ENCODE peak calls at places on chromosome 13, in six cellular contexts. One of them, this sample, is unnamed.

GRCh38 chr13:42981853-42982252 is 10.2 kb downstream of the EPSTI1 start:
- DNase-seq in mesenchymal stem cell: no peak
- DNase-seq in H9: no peak
- DNase-seq in IMR-90: no peak
- DNase-seq in neuronal stem cell: no peak
- DNase-seq in H1: no peak
- DNase-seq in this sample: peak

GRCh38 chr13:36395280-36395679 is 37.0 kb upstream of the CCNA1 start:
- DNase-seq in mesenchymal stem cell: peak
- DNase-seq in H9: no peak
- DNase-seq in IMR-90: peak
- DNase-seq in neuronal stem cell: no peak
- DNase-seq in H1: no peak
- DNase-seq in this sample: peak

GRCh38 chr13:71866173-71867091 is 572 bp downstream of the DACH1 start:
- DNase-seq in mesenchymal stem cell: peak
- DNase-seq in H9: peak
- DNase-seq in IMR-90: no peak
- DNase-seq in neuronal stem cell: no peak
- DNase-seq in H1: peak
- DNase-seq in this sample: peak

GRCh38 chr13:91406619-91407018 is 8.2 kb downstream of the GPC5 start:
- DNase-seq in mesenchymal stem cell: peak
- DNase-seq in H9: peak
- DNase-seq in IMR-90: peak
- DNase-seq in neuronal stem cell: peak
- DNase-seq in H1: peak
- DNase-seq in this sample: peak

GRCh38 chr13:78022164-78022877 is 103.7 kb upstream of the EDNRB start:
- DNase-seq in mesenchymal stem cell: peak
- DNase-seq in H9: no peak
- DNase-seq in IMR-90: peak
- DNase-seq in neuronal stem cell: no peak
- DNase-seq in H1: no peak
- DNase-seq in this sample: peak

GRCh38 chr13:98827449-98827848 is 75.0 kb upstream of the SLC15A1 start:
- DNase-seq in mesenchymal stem cell: no peak
- DNase-seq in H9: peak
- DNase-seq in IMR-90: no peak
- DNase-seq in neuronal stem cell: no peak
- DNase-seq in H1: peak
- DNase-seq in this sample: peak

GRCh38 chr13:110014719-110015118 is 228.3 kb upstream of the IRS2 start:
- DNase-seq in mesenchymal stem cell: no peak
- DNase-seq in H9: no peak
- DNase-seq in IMR-90: no peak
- DNase-seq in neuronal stem cell: no peak
- DNase-seq in H1: no peak
- DNase-seq in this sample: no peak

GRCh38 chr13:114146629-114147028 is 14.2 kb upstream of the RASA3 start:
- DNase-seq in mesenchymal stem cell: no peak
- DNase-seq in H9: no peak
- DNase-seq in IMR-90: no peak
- DNase-seq in neuronal stem cell: no peak
- DNase-seq in H1: peak
- DNase-seq in this sample: peak

GRCh38 chr13:26184791-26185250 is 37.3 kb downstream of the RNF6 start:
- DNase-seq in mesenchymal stem cell: peak
- DNase-seq in H9: peak
- DNase-seq in IMR-90: peak
- DNase-seq in neuronal stem cell: peak
- DNase-seq in H1: peak
- DNase-seq in this sample: peak

GRCh38 chr13:47598340-47598911 is 402.6 kb downstream of the SUCLA2 start:
- DNase-seq in mesenchymal stem cell: peak
- DNase-seq in H9: no peak
- DNase-seq in IMR-90: peak
- DNase-seq in neuronal stem cell: no peak
- DNase-seq in H1: no peak
- DNase-seq in this sample: peak

GRCh38 chr13:105936816-105937215 is 598.6 kb downstream of the EFNB2 start:
- DNase-seq in mesenchymal stem cell: peak
- DNase-seq in H9: no peak
- DNase-seq in IMR-90: peak
- DNase-seq in neuronal stem cell: no peak
- DNase-seq in H1: no peak
- DNase-seq in this sample: no peak

GRCh38 chr13:73596382-73596781 is 537.6 kb downstream of the KLF5 start:
- DNase-seq in mesenchymal stem cell: no peak
- DNase-seq in H9: no peak
- DNase-seq in IMR-90: no peak
- DNase-seq in neuronal stem cell: no peak
- DNase-seq in H1: no peak
- DNase-seq in this sample: no peak

GRCh38 chr13:78596701-78597550 is 6.4 kb downstream of the POU4F1 start:
- DNase-seq in mesenchymal stem cell: no peak
- DNase-seq in H9: peak
- DNase-seq in IMR-90: no peak
- DNase-seq in neuronal stem cell: peak
- DNase-seq in H1: peak
- DNase-seq in this sample: no peak

GRCh38 chr13:75359266-75359665 is 122.7 kb downstream of the TBC1D4 start:
- DNase-seq in mesenchymal stem cell: peak
- DNase-seq in H9: no peak
- DNase-seq in IMR-90: peak
- DNase-seq in neuronal stem cell: no peak
- DNase-seq in H1: no peak
- DNase-seq in this sample: peak

GRCh38 chr13:70959376-70959775 is 851.1 kb upstream of the KLHL1 start:
- DNase-seq in mesenchymal stem cell: peak
- DNase-seq in H9: no peak
- DNase-seq in IMR-90: no peak
- DNase-seq in neuronal stem cell: no peak
- DNase-seq in H1: no peak
- DNase-seq in this sample: no peak

GRCh38 chr13:98496239-98496668 is 80.7 kb downstream of the STK24 start:
- DNase-seq in mesenchymal stem cell: peak
- DNase-seq in H9: no peak
- DNase-seq in IMR-90: peak
- DNase-seq in neuronal stem cell: no peak
- DNase-seq in H1: no peak
- DNase-seq in this sample: no peak

GRCh38 chr13:113187905-113188595 is 20.4 kb downstream of the PCID2 start:
- DNase-seq in mesenchymal stem cell: peak
- DNase-seq in H9: no peak
- DNase-seq in IMR-90: peak
- DNase-seq in neuronal stem cell: no peak
- DNase-seq in H1: no peak
- DNase-seq in this sample: no peak

GRCh38 chr13:58583961-58584360 is 952.4 kb downstream of the PCDH17 start:
- DNase-seq in mesenchymal stem cell: no peak
- DNase-seq in H9: no peak
- DNase-seq in IMR-90: no peak
- DNase-seq in neuronal stem cell: no peak
- DNase-seq in H1: no peak
- DNase-seq in this sample: no peak

GRCh38 chr13:99354371-99354951 is 47.3 kb upstream of the GPR183 start:
- DNase-seq in mesenchymal stem cell: no peak
- DNase-seq in H9: no peak
- DNase-seq in IMR-90: no peak
- DNase-seq in neuronal stem cell: no peak
- DNase-seq in H1: peak
- DNase-seq in this sample: no peak

GRCh38 chr13:99941086-99941485 is 30.5 kb downstream of the ZIC5 start:
- DNase-seq in mesenchymal stem cell: no peak
- DNase-seq in H9: no peak
- DNase-seq in IMR-90: no peak
- DNase-seq in neuronal stem cell: no peak
- DNase-seq in H1: no peak
- DNase-seq in this sample: no peak

GRCh38 chr13:46994492-46994891 is 97.6 kb upstream of the HTR2A start:
- DNase-seq in mesenchymal stem cell: no peak
- DNase-seq in H9: no peak
- DNase-seq in IMR-90: no peak
- DNase-seq in neuronal stem cell: no peak
- DNase-seq in H1: no peak
- DNase-seq in this sample: no peak

GRCh38 chr13:100537486-100537885 is 51.1 kb downstream of the GGACT start:
- DNase-seq in mesenchymal stem cell: no peak
- DNase-seq in H9: no peak
- DNase-seq in IMR-90: no peak
- DNase-seq in neuronal stem cell: no peak
- DNase-seq in H1: no peak
- DNase-seq in this sample: no peak

GRCh38 chr13:70191034-70191433 is 82.8 kb upstream of the KLHL1 start:
- DNase-seq in mesenchymal stem cell: no peak
- DNase-seq in H9: no peak
- DNase-seq in IMR-90: no peak
- DNase-seq in neuronal stem cell: no peak
- DNase-seq in H1: no peak
- DNase-seq in this sample: no peak

GRCh38 chr13:24033527-24034302 is 126.8 kb upstream of the SPATA13 start:
- DNase-seq in mesenchymal stem cell: peak
- DNase-seq in H9: no peak
- DNase-seq in IMR-90: peak
- DNase-seq in neuronal stem cell: no peak
- DNase-seq in H1: no peak
- DNase-seq in this sample: no peak

GRCh38 chr13:71493189-71493588 is 373.8 kb downstream of the DACH1 start:
- DNase-seq in mesenchymal stem cell: no peak
- DNase-seq in H9: no peak
- DNase-seq in IMR-90: no peak
- DNase-seq in neuronal stem cell: no peak
- DNase-seq in H1: no peak
- DNase-seq in this sample: no peak

GRCh38 chr13:102631198-102631597 is 34.4 kb downstream of the TPP2 start:
- DNase-seq in mesenchymal stem cell: no peak
- DNase-seq in H9: no peak
- DNase-seq in IMR-90: no peak
- DNase-seq in neuronal stem cell: no peak
- DNase-seq in H1: no peak
- DNase-seq in this sample: no peak

GRCh38 chr13:105272660-105273631 is 1262.5 kb downstream of the EFNB2 start:
- DNase-seq in mesenchymal stem cell: peak
- DNase-seq in H9: peak
- DNase-seq in IMR-90: no peak
- DNase-seq in neuronal stem cell: no peak
- DNase-seq in H1: no peak
- DNase-seq in this sample: peak

GRCh38 chr13:35699805-35700204 is 223.3 kb upstream of the MAB21L1 start:
- DNase-seq in mesenchymal stem cell: peak
- DNase-seq in H9: no peak
- DNase-seq in IMR-90: peak
- DNase-seq in neuronal stem cell: no peak
- DNase-seq in H1: no peak
- DNase-seq in this sample: no peak

GRCh38 chr13:25300861-25301346 is 521 bp upstream of the NUP58 start:
- DNase-seq in mesenchymal stem cell: no peak
- DNase-seq in H9: peak
- DNase-seq in IMR-90: no peak
- DNase-seq in neuronal stem cell: no peak
- DNase-seq in H1: no peak
- DNase-seq in this sample: no peak

DNA sequence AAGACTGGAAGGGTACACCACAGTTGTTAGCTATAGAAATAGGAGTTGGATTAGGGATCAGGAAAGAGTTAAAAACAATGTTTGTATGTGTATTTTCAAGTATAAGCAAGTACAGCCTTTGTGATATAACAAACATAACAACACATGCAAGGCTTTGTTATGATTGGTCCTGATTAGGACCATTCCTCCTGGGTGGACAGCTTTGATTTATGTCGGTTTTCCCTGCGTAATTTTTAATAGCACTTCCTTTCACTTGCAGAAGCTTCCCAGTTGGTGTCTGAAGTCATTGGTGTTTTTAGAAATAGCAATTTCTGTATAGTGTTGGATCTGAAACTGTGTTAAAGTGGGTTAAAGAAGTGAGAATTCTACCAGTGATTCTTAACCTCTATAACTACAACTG is 10.0 kb downstream of the FNDC3A start:
- DNase-seq in mesenchymal stem cell: peak
- DNase-seq in H9: no peak
- DNase-seq in IMR-90: no peak
- DNase-seq in neuronal stem cell: no peak
- DNase-seq in H1: no peak
- DNase-seq in this sample: no peak
- H3K9ac ChIP-seq in mesenchymal stem cell: no peak
- H3K9ac ChIP-seq in H9: no peak
- H3K9ac ChIP-seq in IMR-90: no peak
- H3K9ac ChIP-seq in neuronal stem cell: no peak
- H3K9ac ChIP-seq in H1: no peak
- H3K9ac ChIP-seq in this sample: no peak

GRCh38 chr13:40629678-40630384 is 36.6 kb downstream of the FOXO1 start:
- DNase-seq in mesenchymal stem cell: no peak
- DNase-seq in H9: no peak
- DNase-seq in IMR-90: no peak
- DNase-seq in neuronal stem cell: no peak
- DNase-seq in H1: no peak
- DNase-seq in this sample: no peak
- H3K18ac ChIP-seq in mesenchymal stem cell: no peak
- H3K18ac ChIP-seq in H9: no peak
- H3K18ac ChIP-seq in IMR-90: no peak
- H3K18ac ChIP-seq in neuronal stem cell: no peak
- H3K18ac ChIP-seq in H1: no peak
- H3K18ac ChIP-seq in this sample: no peak

GRCh38 chr13:31797154-31797775 is 57.9 kb downstream of the RXFP2 start:
- DNase-seq in mesenchymal stem cell: peak
- DNase-seq in H9: no peak
- DNase-seq in IMR-90: peak
- DNase-seq in neuronal stem cell: peak
- DNase-seq in H1: no peak
- DNase-seq in this sample: peak

GRCh38 chr13:31794452-31794851 is 55.1 kb downstream of the RXFP2 start:
- DNase-seq in mesenchymal stem cell: no peak
- DNase-seq in H9: no peak
- DNase-seq in IMR-90: no peak
- DNase-seq in neuronal stem cell: no peak
- DNase-seq in H1: no peak
- DNase-seq in this sample: no peak

GRCh38 chr13:31793246-31793645 is 53.9 kb downstream of the RXFP2 start:
- DNase-seq in mesenchymal stem cell: no peak
- DNase-seq in H9: no peak
- DNase-seq in IMR-90: peak
- DNase-seq in neuronal stem cell: no peak
- DNase-seq in H1: no peak
- DNase-seq in this sample: no peak

GRCh38 chr13:31801088-31801487 is 61.8 kb downstream of the RXFP2 start:
- DNase-seq in mesenchymal stem cell: no peak
- DNase-seq in H9: no peak
- DNase-seq in IMR-90: no peak
- DNase-seq in neuronal stem cell: no peak
- DNase-seq in H1: no peak
- DNase-seq in this sample: no peak

GRCh38 chr13:31798189-31798588 is 58.9 kb downstream of the RXFP2 start:
- DNase-seq in mesenchymal stem cell: no peak
- DNase-seq in H9: no peak
- DNase-seq in IMR-90: no peak
- DNase-seq in neuronal stem cell: no peak
- DNase-seq in H1: no peak
- DNase-seq in this sample: no peak
- H2BK15ac ChIP-seq in mesenchymal stem cell: no peak
- H2BK15ac ChIP-seq in H9: no peak
- H2BK15ac ChIP-seq in IMR-90: no peak
- H2BK15ac ChIP-seq in neuronal stem cell: no peak
- H2BK15ac ChIP-seq in H1: no peak
- H2BK15ac ChIP-seq in this sample: no peak

GRCh38 chr13:31469377-31469776 is 269.6 kb downstream of the B3GLCT start:
- DNase-seq in mesenchymal stem cell: no peak
- DNase-seq in H9: no peak
- DNase-seq in IMR-90: no peak
- DNase-seq in neuronal stem cell: no peak
- DNase-seq in H1: no peak
- DNase-seq in this sample: no peak
- H3K9ac ChIP-seq in mesenchymal stem cell: no peak
- H3K9ac ChIP-seq in H9: no peak
- H3K9ac ChIP-seq in IMR-90: no peak
- H3K9ac ChIP-seq in neuronal stem cell: no peak
- H3K9ac ChIP-seq in H1: no peak
- H3K9ac ChIP-seq in this sample: no peak

This sample was measured in mesendoderm.